ENCODE peak calls at places on chromosomes 16 and 17, in eight cellular contexts. N, L, Y, O, G, I, Q and Z are unnamed samples.

GRCh38 chr16:24051125-24051524 is 205.0 kb upstream of the CACNG3 start:
- DNase-seq in N (no peak), L (no peak), Y (no peak), O (no peak), G (no peak), I (no peak), Q (no peak), Z (no peak)

GRCh38 chr17:2369551-2370210 is 31.2 kb downstream of the MNT start:
- DNase-seq in N (no peak), L (peak; percentile 37), Y (no peak), O (no peak), G (no peak), I (no peak), Q (no peak), Z (no peak)

GRCh38 chr17:4869599-4869998 is 29.7 kb upstream of the C17orf107 start:
- DNase-seq in N (no peak), L (no peak), Y (no peak), O (no peak), G (no peak), I (no peak), Q (no peak), Z (no peak)

GRCh38 chr17:2883544-2884203 is 87.4 kb downstream of the RAP1GAP2 start:
- DNase-seq in N (no peak), L (peak; percentile 63), Y (peak; percentile 81), O (peak; percentile 44), G (peak; percentile 38), I (peak; percentile 67), Q (peak; percentile 51), Z (no peak)

GRCh38 chr16:74633686-74634085 is 26.8 kb upstream of the GLG1 start:
- DNase-seq in N (no peak), L (no peak), Y (no peak), O (no peak), G (no peak), I (no peak), Q (no peak), Z (no peak)

GRCh38 chr16:17829826-17830225 is 359.1 kb upstream of the XYLT1 start:
- DNase-seq in N (no peak), L (no peak), Y (no peak), O (no peak), G (no peak), I (no peak), Q (no peak), Z (no peak)

GRCh38 chr17:18946536-18946935 is 5.4 kb upstream of the SLC5A10 start:
- DNase-seq in N (no peak), L (no peak), Y (no peak), O (no peak), G (no peak), I (no peak), Q (no peak), Z (no peak)

GRCh38 chr16:67504190-67505021 is 21.1 kb upstream of the AGRP start:
- DNase-seq in N (no peak), L (no peak), Y (no peak), O (peak; percentile 5), G (peak; percentile 54), I (peak; percentile 2), Q (no peak), Z (no peak)

GRCh38 chr17:48053758-48054237 is 5.6 kb downstream of the NFE2L1 start:
- DNase-seq in N (no peak), L (no peak), Y (no peak), O (no peak), G (no peak), I (no peak), Q (no peak), Z (no peak)

GRCh38 chr17:17823433-17824118 is 13.2 kb downstream of the SREBF1 start:
- DNase-seq in N (no peak), L (peak; percentile 77), Y (peak; percentile 87), O (peak; percentile 82), G (peak; percentile 86), I (peak; percentile 56), Q (peak; percentile 88), Z (peak; percentile 89)